ENCODE peak calls at places on chromosomes 7 and 10, in four cellular contexts. One of them, this sample, is unnamed.

GRCh38 chr10:49160814-49161213 is 27.0 kb upstream of the FAM170B start:
- DNase-seq in CD4-positive, alpha-beta T cell: no peak
- DNase-seq in WERI-Rb-1: no peak
- DNase-seq in fibroblast of pulmonary artery: no peak
- DNase-seq in this sample: no peak

GRCh38 chr10:115001506-115002381 is 63.7 kb downstream of the TRUB1 start:
- DNase-seq in CD4-positive, alpha-beta T cell: no peak
- DNase-seq in WERI-Rb-1: no peak
- DNase-seq in fibroblast of pulmonary artery: peak; percentile 18
- DNase-seq in this sample: no peak

GRCh38 chr10:43292745-43293676 is 26.1 kb upstream of the RASGEF1A start:
- DNase-seq in CD4-positive, alpha-beta T cell: peak; percentile 40
- DNase-seq in WERI-Rb-1: peak; percentile 63
- DNase-seq in fibroblast of pulmonary artery: peak; percentile 62
- DNase-seq in this sample: no peak

GRCh38 chr10:70909326-70909935 is 21.1 kb upstream of the PCBD1 start:
- DNase-seq in CD4-positive, alpha-beta T cell: no peak
- DNase-seq in WERI-Rb-1: peak; percentile 89
- DNase-seq in fibroblast of pulmonary artery: no peak
- DNase-seq in this sample: no peak

GRCh38 chr10:95741807-95742528 is 14.0 kb upstream of the ENTPD1 start:
- DNase-seq in CD4-positive, alpha-beta T cell: no peak
- DNase-seq in WERI-Rb-1: no peak
- DNase-seq in fibroblast of pulmonary artery: peak; percentile 92
- DNase-seq in this sample: no peak

GRCh38 chr7:137867289-137867688 is 20.5 kb upstream of the DGKI start:
- DNase-seq in CD4-positive, alpha-beta T cell: no peak
- DNase-seq in WERI-Rb-1: no peak
- DNase-seq in fibroblast of pulmonary artery: no peak
- DNase-seq in this sample: no peak

GRCh38 chr10:133378251-133379096 is 588 bp upstream of the PAOX start:
- DNase-seq in CD4-positive, alpha-beta T cell: peak; percentile 52
- DNase-seq in WERI-Rb-1: peak; percentile 55
- DNase-seq in fibroblast of pulmonary artery: peak; percentile 41
- DNase-seq in this sample: peak; percentile 83

GRCh38 chr10:122164028-122164601 is 107.0 kb upstream of the BTBD16 start:
- DNase-seq in CD4-positive, alpha-beta T cell: no peak
- DNase-seq in WERI-Rb-1: peak; percentile 61
- DNase-seq in fibroblast of pulmonary artery: no peak
- DNase-seq in this sample: no peak

GRCh38 chr10:102620615-102621417 is 23.5 kb upstream of the TRIM8 start:
- DNase-seq in CD4-positive, alpha-beta T cell: no peak
- DNase-seq in WERI-Rb-1: no peak
- DNase-seq in fibroblast of pulmonary artery: no peak
- DNase-seq in this sample: no peak

GRCh38 chr7:156582591-156583123 is 57.9 kb upstream of the RNF32 start:
- DNase-seq in CD4-positive, alpha-beta T cell: no peak
- DNase-seq in WERI-Rb-1: no peak
- DNase-seq in fibroblast of pulmonary artery: no peak
- DNase-seq in this sample: no peak

GRCh38 chr7:129952653-129953560 is at the start of gene UBE2H:
- DNase-seq in CD4-positive, alpha-beta T cell: peak; percentile 90
- DNase-seq in WERI-Rb-1: peak; percentile 91
- DNase-seq in fibroblast of pulmonary artery: peak; percentile 92
- DNase-seq in this sample: peak; percentile 95

GRCh38 chr10:70575874-70576802 is 26.4 kb downstream of the PRF1 start:
- DNase-seq in CD4-positive, alpha-beta T cell: no peak
- DNase-seq in WERI-Rb-1: no peak
- DNase-seq in fibroblast of pulmonary artery: peak; percentile 58
- DNase-seq in this sample: no peak

GRCh38 chr10:63929826-63930467 is 408.7 kb downstream of the REEP3 start:
- DNase-seq in CD4-positive, alpha-beta T cell: no peak
- DNase-seq in WERI-Rb-1: peak; percentile 13
- DNase-seq in fibroblast of pulmonary artery: no peak
- DNase-seq in this sample: no peak

GRCh38 chr10:78205457-78205856 is 171.8 kb downstream of the RPS24 start:
- DNase-seq in CD4-positive, alpha-beta T cell: no peak
- DNase-seq in WERI-Rb-1: no peak
- DNase-seq in fibroblast of pulmonary artery: no peak
- DNase-seq in this sample: no peak

GRCh38 chr7:154953006-154953684 is 49.8 kb downstream of the PAXIP1 start:
- DNase-seq in CD4-positive, alpha-beta T cell: peak; percentile 63
- DNase-seq in WERI-Rb-1: peak; percentile 68
- DNase-seq in fibroblast of pulmonary artery: peak; percentile 60
- DNase-seq in this sample: no peak

GRCh38 chr7:46695045-46695708 is 774.1 kb upstream of the IGFBP3 start:
- DNase-seq in CD4-positive, alpha-beta T cell: no peak
- DNase-seq in WERI-Rb-1: no peak
- DNase-seq in fibroblast of pulmonary artery: no peak
- DNase-seq in this sample: no peak

GRCh38 chr10:103966671-103967432 is at the start of gene SLK:
- DNase-seq in CD4-positive, alpha-beta T cell: peak; percentile 80
- DNase-seq in WERI-Rb-1: peak; percentile 76
- DNase-seq in fibroblast of pulmonary artery: peak; percentile 85
- DNase-seq in this sample: peak; percentile 90

GRCh38 chr7:132402751-132403245 is 173.5 kb downstream of the PLXNA4 start:
- DNase-seq in CD4-positive, alpha-beta T cell: no peak
- DNase-seq in WERI-Rb-1: no peak
- DNase-seq in fibroblast of pulmonary artery: peak; percentile 41
- DNase-seq in this sample: no peak

GRCh38 chr10:23364378-23364777 is 19.8 kb upstream of the C10orf67 start:
- DNase-seq in CD4-positive, alpha-beta T cell: no peak
- DNase-seq in WERI-Rb-1: no peak
- DNase-seq in fibroblast of pulmonary artery: no peak
- DNase-seq in this sample: no peak

GRCh38 chr10:13784067-13784466 is 197.3 kb downstream of the PRPF18 start:
- DNase-seq in CD4-positive, alpha-beta T cell: peak; percentile 31
- DNase-seq in WERI-Rb-1: no peak
- DNase-seq in fibroblast of pulmonary artery: no peak
- DNase-seq in this sample: no peak

GRCh38 chr10:94963901-94964300 is 25.4 kb downstream of the CYP2C9 start:
- DNase-seq in CD4-positive, alpha-beta T cell: no peak
- DNase-seq in WERI-Rb-1: peak; percentile 21
- DNase-seq in fibroblast of pulmonary artery: peak; percentile 42
- DNase-seq in this sample: no peak

GRCh38 chr7:108492742-108493141 is 33.2 kb downstream of the PNPLA8 start:
- DNase-seq in CD4-positive, alpha-beta T cell: no peak
- DNase-seq in WERI-Rb-1: no peak
- DNase-seq in fibroblast of pulmonary artery: peak; percentile 17
- DNase-seq in this sample: no peak

GRCh38 chr10:96509017-96509641 is 4.6 kb downstream of the TLL2 start:
- DNase-seq in CD4-positive, alpha-beta T cell: no peak
- DNase-seq in WERI-Rb-1: no peak
- DNase-seq in fibroblast of pulmonary artery: peak; percentile 14
- DNase-seq in this sample: no peak

GRCh38 chr10:62071846-62072281 is 170.4 kb downstream of the ARID5B start:
- DNase-seq in CD4-positive, alpha-beta T cell: no peak
- DNase-seq in WERI-Rb-1: no peak
- DNase-seq in fibroblast of pulmonary artery: no peak
- DNase-seq in this sample: no peak

GRCh38 chr7:116357776-116358670 is 141.5 kb upstream of the CAV2 start:
- DNase-seq in CD4-positive, alpha-beta T cell: no peak
- DNase-seq in WERI-Rb-1: no peak
- DNase-seq in fibroblast of pulmonary artery: peak; percentile 56
- DNase-seq in this sample: no peak

GRCh38 chr7:128743112-128743772 is 4.1 kb downstream of the CALU start:
- DNase-seq in CD4-positive, alpha-beta T cell: no peak
- DNase-seq in WERI-Rb-1: no peak
- DNase-seq in fibroblast of pulmonary artery: no peak
- DNase-seq in this sample: no peak

GRCh38 chr10:129397198-129397974 is 69.7 kb upstream of the MGMT start:
- DNase-seq in CD4-positive, alpha-beta T cell: no peak
- DNase-seq in WERI-Rb-1: no peak
- DNase-seq in fibroblast of pulmonary artery: no peak
- DNase-seq in this sample: no peak

GRCh38 chr10:794382-794956 is 105.0 kb upstream of the DIP2C start:
- DNase-seq in CD4-positive, alpha-beta T cell: no peak
- DNase-seq in WERI-Rb-1: peak; percentile 31
- DNase-seq in fibroblast of pulmonary artery: no peak
- DNase-seq in this sample: no peak

GRCh38 chr7:155217629-155218028 is 80.0 kb upstream of the INSIG1 start:
- DNase-seq in CD4-positive, alpha-beta T cell: no peak
- DNase-seq in WERI-Rb-1: no peak
- DNase-seq in fibroblast of pulmonary artery: no peak
- DNase-seq in this sample: no peak

GRCh38 chr10:59702347-59702746 is 7.3 kb downstream of the SLC16A9 start:
- DNase-seq in CD4-positive, alpha-beta T cell: no peak
- DNase-seq in WERI-Rb-1: no peak
- DNase-seq in fibroblast of pulmonary artery: no peak
- DNase-seq in this sample: no peak

GRCh38 chr10:59694936-59695335 is 14.7 kb downstream of the SLC16A9 start:
- DNase-seq in CD4-positive, alpha-beta T cell: no peak
- DNase-seq in WERI-Rb-1: no peak
- DNase-seq in fibroblast of pulmonary artery: no peak
- DNase-seq in this sample: no peak

GRCh38 chr10:59698326-59698725 is 11.3 kb downstream of the SLC16A9 start:
- DNase-seq in CD4-positive, alpha-beta T cell: no peak
- DNase-seq in WERI-Rb-1: no peak
- DNase-seq in fibroblast of pulmonary artery: no peak
- DNase-seq in this sample: no peak

GRCh38 chr10:59704644-59705043 is 5.0 kb downstream of the SLC16A9 start:
- DNase-seq in CD4-positive, alpha-beta T cell: no peak
- DNase-seq in WERI-Rb-1: no peak
- DNase-seq in fibroblast of pulmonary artery: peak; percentile 3
- DNase-seq in this sample: no peak

GRCh38 chr10:59700709-59701108 is 8.9 kb downstream of the SLC16A9 start:
- DNase-seq in CD4-positive, alpha-beta T cell: no peak
- DNase-seq in WERI-Rb-1: peak; percentile 15
- DNase-seq in fibroblast of pulmonary artery: no peak
- DNase-seq in this sample: no peak
- TF ChIP-seq CTCF in CD4-positive, alpha-beta T cell: no peak
- TF ChIP-seq CTCF in WERI-Rb-1: peak; percentile 29
- TF ChIP-seq CTCF in fibroblast of pulmonary artery: no peak
- TF ChIP-seq CTCF in this sample: no peak

GRCh38 chr10:33010132-33011037 is 52.4 kb upstream of the ITGB1 start:
- DNase-seq in CD4-positive, alpha-beta T cell: peak; percentile 20
- DNase-seq in WERI-Rb-1: peak; percentile 25
- DNase-seq in fibroblast of pulmonary artery: peak; percentile 72
- DNase-seq in this sample: no peak
- TF ChIP-seq CTCF in CD4-positive, alpha-beta T cell: no peak
- TF ChIP-seq CTCF in WERI-Rb-1: peak; percentile 47
- TF ChIP-seq CTCF in fibroblast of pulmonary artery: peak; percentile 58
- TF ChIP-seq CTCF in this sample: peak; percentile 66

GRCh38 chr7:24318326-24318725 is 34.3 kb downstream of the NPY start:
- DNase-seq in CD4-positive, alpha-beta T cell: no peak
- DNase-seq in WERI-Rb-1: peak; percentile 44
- DNase-seq in fibroblast of pulmonary artery: peak; percentile 7
- DNase-seq in this sample: no peak
- TF ChIP-seq CTCF in CD4-positive, alpha-beta T cell: no peak
- TF ChIP-seq CTCF in WERI-Rb-1: peak; percentile 97
- TF ChIP-seq CTCF in fibroblast of pulmonary artery: peak; percentile 4
- TF ChIP-seq CTCF in this sample: peak; percentile 60

GRCh38 chr10:99296605-99297004 is 32.6 kb upstream of the CNNM1 start:
- DNase-seq in CD4-positive, alpha-beta T cell: no peak
- DNase-seq in WERI-Rb-1: no peak
- DNase-seq in fibroblast of pulmonary artery: no peak
- DNase-seq in this sample: no peak

GRCh38 chr10:99292159-99292558 is 37.0 kb upstream of the CNNM1 start:
- DNase-seq in CD4-positive, alpha-beta T cell: no peak
- DNase-seq in WERI-Rb-1: no peak
- DNase-seq in fibroblast of pulmonary artery: peak; percentile 8
- DNase-seq in this sample: no peak

DNA sequence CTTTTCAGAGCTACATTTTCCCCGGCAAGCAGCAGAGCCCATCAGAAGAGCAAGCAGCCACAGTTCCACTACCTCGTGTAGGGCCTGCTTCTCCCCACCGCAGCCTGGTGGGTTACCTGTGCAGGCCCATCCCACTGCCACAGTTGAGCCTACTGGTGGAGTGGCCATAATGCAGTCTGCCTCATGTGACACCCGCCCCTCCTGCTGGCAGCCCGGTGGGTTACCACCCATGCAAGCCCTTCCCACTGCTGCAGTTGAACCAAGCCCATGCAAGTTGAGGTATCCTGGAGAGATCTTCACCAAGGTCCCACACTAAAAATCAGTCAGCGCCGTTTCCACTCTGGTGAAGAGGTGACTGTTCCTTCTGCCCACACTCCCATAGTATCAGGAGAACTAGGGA is 32.1 kb upstream of the CNNM1 start:
- DNase-seq in CD4-positive, alpha-beta T cell: no peak
- DNase-seq in WERI-Rb-1: peak; percentile 18
- DNase-seq in fibroblast of pulmonary artery: no peak
- DNase-seq in this sample: no peak
- TF ChIP-seq CTCF in CD4-positive, alpha-beta T cell: no peak
- TF ChIP-seq CTCF in WERI-Rb-1: no peak
- TF ChIP-seq CTCF in fibroblast of pulmonary artery: no peak
- TF ChIP-seq CTCF in this sample: no peak

GRCh38 chr7:6413637-6414036 is 34.1 kb downstream of the DAGLB start:
- DNase-seq in CD4-positive, alpha-beta T cell: no peak
- DNase-seq in WERI-Rb-1: no peak
- DNase-seq in fibroblast of pulmonary artery: no peak
- DNase-seq in this sample: no peak
- TF ChIP-seq CTCF in CD4-positive, alpha-beta T cell: no peak
- TF ChIP-seq CTCF in WERI-Rb-1: no peak
- TF ChIP-seq CTCF in fibroblast of pulmonary artery: no peak
- TF ChIP-seq CTCF in this sample: no peak

GRCh38 chr7:20113423-20114027 is 103.7 kb downstream of the MACC1 start:
- DNase-seq in CD4-positive, alpha-beta T cell: no peak
- DNase-seq in WERI-Rb-1: no peak
- DNase-seq in fibroblast of pulmonary artery: no peak
- DNase-seq in this sample: no peak
- TF ChIP-seq CTCF in CD4-positive, alpha-beta T cell: no peak
- TF ChIP-seq CTCF in WERI-Rb-1: no peak
- TF ChIP-seq CTCF in fibroblast of pulmonary artery: no peak
- TF ChIP-seq CTCF in this sample: no peak

GRCh38 chr7:87059525-87060287 is at the start of gene ELAPOR2:
- DNase-seq in CD4-positive, alpha-beta T cell: peak; percentile 69
- DNase-seq in WERI-Rb-1: peak; percentile 91
- DNase-seq in fibroblast of pulmonary artery: peak; percentile 40
- DNase-seq in this sample: peak; percentile 79
- TF ChIP-seq CTCF in CD4-positive, alpha-beta T cell: peak; percentile 46
- TF ChIP-seq CTCF in WERI-Rb-1: peak; percentile 80
- TF ChIP-seq CTCF in fibroblast of pulmonary artery: peak; percentile 7
- TF ChIP-seq CTCF in this sample: peak; percentile 72

GRCh38 chr10:73920084-73920483 is 9.2 kb downstream of the PLAU start:
- DNase-seq in CD4-positive, alpha-beta T cell: no peak
- DNase-seq in WERI-Rb-1: no peak
- DNase-seq in fibroblast of pulmonary artery: no peak
- DNase-seq in this sample: no peak
- TF ChIP-seq CTCF in CD4-positive, alpha-beta T cell: no peak
- TF ChIP-seq CTCF in WERI-Rb-1: no peak
- TF ChIP-seq CTCF in fibroblast of pulmonary artery: no peak
- TF ChIP-seq CTCF in this sample: no peak

This sample was measured in type B pancreatic cell.